ENCODE peak calls at places on chromosome 17, in seven cellular contexts. O, D, Z, M, I, L and V are unnamed samples.

GRCh38 chr17:48542956-48543853 is 1.7 kb downstream of the HOXB2 start:
- DNase-seq in Z (peak; percentile 30), L (no peak), O (peak; percentile 76), D (peak; percentile 58), I (peak; percentile 66), M (peak; percentile 79), V (peak; percentile 66)

GRCh38 chr17:57861000-57861736 is 11.3 kb upstream of the MRPS23 start:
- DNase-seq in O (peak; percentile 41), I (peak; percentile 89), Z (peak; percentile 25), M (peak; percentile 47), D (peak; percentile 41), L (no peak), V (peak; percentile 85)

GRCh38 chr17:17568772-17569195 is 22.7 kb downstream of the PEMT start:
- DNase-seq in O (peak; percentile 77), D (peak; percentile 56), L (no peak), M (peak; percentile 74), Z (peak; percentile 12), I (peak; percentile 78), V (peak; percentile 43)

GRCh38 chr17:45129426-45129939 is 2.8 kb downstream of the PLCD3 start:
- DNase-seq in Z (no peak), M (no peak), L (no peak), O (no peak), D (peak; percentile 70), I (no peak), V (peak; percentile 84)

GRCh38 chr17:56867948-56868376 is 34.0 kb downstream of the DGKE start:
- DNase-seq in D (peak; percentile 74), L (peak; percentile 3), M (no peak), Z (no peak), I (no peak), O (no peak), V (peak; percentile 67)

GRCh38 chr17:34024303-34025178 is 230.5 kb upstream of the CCL2 start:
- DNase-seq in D (no peak), L (no peak), O (no peak), M (no peak), Z (no peak), I (no peak), V (no peak)

GRCh38 chr17:6279659-6280058 is 155.3 kb downstream of the AIPL1 start:
- DNase-seq in O (peak; percentile 19), I (no peak), M (no peak), D (no peak), L (no peak), Z (no peak), V (no peak)

GRCh38 chr17:1644493-1645206 is 882 bp downstream of the SCARF1 start:
- DNase-seq in O (peak; percentile 72), I (peak; percentile 65), D (peak; percentile 70), Z (no peak), M (peak; percentile 70), L (no peak), V (peak; percentile 69)

GRCh38 chr17:40314557-40314953 is 5.6 kb downstream of the RARA start:
- DNase-seq in L (peak; percentile 68), I (peak; percentile 96), Z (peak; percentile 82), D (peak; percentile 95), O (peak; percentile 96), M (peak; percentile 82), V (peak; percentile 93)

GRCh38 chr17:66965801-66966528 is 1.5 kb downstream of the CACNG4 start:
- DNase-seq in I (no peak), Z (no peak), L (no peak), D (no peak), M (no peak), O (peak; percentile 12), V (no peak)

GRCh38 chr17:27565874-27566672 is 64.9 kb upstream of the LGALS9 start:
- DNase-seq in Z (no peak), O (peak; percentile 86), M (no peak), L (no peak), D (peak; percentile 51), I (no peak), V (no peak)

GRCh38 chr17:78896091-78896833 is 6.7 kb downstream of the CEP295NL start:
- DNase-seq in D (no peak), I (no peak), Z (no peak), M (no peak), L (no peak), O (no peak), V (no peak)

GRCh38 chr17:66667491-66668030 is 167.4 kb upstream of the CACNG5 start:
- DNase-seq in I (no peak), M (peak; percentile 68), L (no peak), D (no peak), Z (peak; percentile 15), O (peak; percentile 89), V (no peak)

GRCh38 chr17:82611140-82612058 is 36.8 kb downstream of the WDR45B start:
- DNase-seq in I (no peak), D (peak; percentile 15), O (peak; percentile 31), M (no peak), Z (no peak), L (no peak), V (peak; percentile 41)

GRCh38 chr17:37110012-37110701 is 161.4 kb downstream of the AATF start:
- DNase-seq in Z (no peak), L (no peak), D (no peak), I (no peak), M (no peak), O (no peak), V (peak; percentile 34)

GRCh38 chr17:21177854-21178600 is 35.9 kb downstream of the TMEM11 start:
- DNase-seq in O (no peak), Z (no peak), M (no peak), I (no peak), L (no peak), D (no peak), V (no peak)

GRCh38 chr17:50065056-50065455 is 9.1 kb downstream of the ITGA3 start:
- DNase-seq in L (no peak), O (no peak), D (no peak), I (no peak), Z (no peak), M (no peak), V (no peak)

GRCh38 chr17:56936697-56937322 is 23.0 kb upstream of the TRIM25 start:
- DNase-seq in Z (no peak), D (no peak), O (no peak), L (no peak), I (no peak), M (no peak), V (no peak)

GRCh38 chr17:17779015-17779611 is 57.7 kb downstream of the SREBF1 start:
- DNase-seq in L (no peak), D (no peak), M (no peak), I (no peak), Z (no peak), O (no peak), V (peak; percentile 62)

GRCh38 chr17:75970011-75970523 is 8.9 kb downstream of the ACOX1 start:
- DNase-seq in O (no peak), L (no peak), D (peak; percentile 42), Z (no peak), I (no peak), M (no peak), V (no peak)

GRCh38 chr17:2414665-2415064 is 13.8 kb upstream of the MNT start:
- DNase-seq in M (no peak), O (no peak), L (no peak), D (no peak), Z (no peak), I (no peak), V (no peak)

GRCh38 chr17:61770043-61770442 is 93.3 kb downstream of the BRIP1 start:
- DNase-seq in I (no peak), L (no peak), Z (no peak), M (no peak), O (no peak), D (peak; percentile 40), V (peak; percentile 43)

GRCh38 chr17:51015145-51015558 is 105.5 kb downstream of the SPAG9 start:
- DNase-seq in M (no peak), Z (no peak), L (no peak), I (no peak), D (peak; percentile 8), O (no peak), V (no peak)

GRCh38 chr17:49452173-49452572 is 37.5 kb upstream of the PHB1 start:
- DNase-seq in O (no peak), I (no peak), L (no peak), M (no peak), Z (no peak), D (no peak), V (no peak)